ENCODE peak calls at places on chromosomes 4 and X, in six cellular contexts. H, F, B, D, L and C are unnamed samples.

GRCh38 chr4:168619266-168619631 is 122.4 kb downstream of the PALLD start:
- DNase-seq in B (no peak), H (no peak), L (no peak), F (no peak), D (no peak), C (no peak)

GRCh38 chrX:150253946-150254615 is 109.0 kb upstream of the MAMLD1 start:
- DNase-seq in B (no peak), H (no peak), L (no peak), D (peak), F (no peak), C (no peak)

GRCh38 chrX:68718443-68718820 is 71.0 kb downstream of the STARD8 start:
- DNase-seq in F (no peak), H (no peak), L (no peak), D (no peak), B (no peak), C (peak)

GRCh38 chr4:83535945-83536648 is at the start of gene GPAT3:
- DNase-seq in L (peak), F (peak), H (peak), D (peak), B (peak), C (peak)

GRCh38 chr4:144449623-144450022 is 196.3 kb upstream of the HHIP start:
- DNase-seq in H (no peak), F (peak), D (peak), B (no peak), L (no peak), C (peak)

GRCh38 chrX:149540133-149540620 is 635 bp upstream of the EOLA1 start:
- DNase-seq in H (peak), L (peak), D (peak), B (peak), F (peak), C (peak)

GRCh38 chr4:108080752-108081151 is 88.0 kb downstream of the LEF1 start:
- DNase-seq in B (no peak), D (no peak), H (no peak), L (no peak), F (no peak), C (no peak)

GRCh38 chr4:94680131-94680862 is 77.5 kb upstream of the BMPR1B start:
- DNase-seq in D (no peak), L (no peak), F (no peak), H (no peak), B (no peak), C (no peak)

GRCh38 chr4:120071192-120071795 is 4.6 kb upstream of the MAD2L1 start:
- DNase-seq in F (peak), D (peak), B (no peak), L (no peak), H (peak), C (peak)

GRCh38 chr4:11404431-11404830 is 24.3 kb downstream of the HS3ST1 start:
- DNase-seq in D (no peak), L (no peak), B (no peak), F (no peak), H (no peak), C (no peak)

GRCh38 chr4:11506194-11506593 is 77.5 kb upstream of the HS3ST1 start:
- DNase-seq in H (no peak), D (no peak), B (no peak), F (no peak), L (no peak), C (no peak)

GRCh38 chr4:8069102-8069752 is 89.4 kb downstream of the ABLIM2 start:
- DNase-seq in L (peak), F (no peak), D (no peak), B (no peak), H (no peak), C (no peak)

GRCh38 chr4:147289181-147289580 is 191.7 kb upstream of the EDNRA start:
- DNase-seq in D (no peak), H (no peak), B (no peak), F (peak), L (no peak), C (no peak)

GRCh38 chr4:73872331-73873108 is 3.3 kb downstream of the CXCL1 start:
- DNase-seq in H (no peak), F (peak), L (no peak), B (no peak), D (no peak), C (no peak)

GRCh38 chr4:183721207-183722081 is 62.4 kb downstream of the TRAPPC11 start:
- DNase-seq in F (peak), B (no peak), L (peak), D (peak), H (peak), C (peak)

GRCh38 chr4:17657849-17658248 is 43.4 kb downstream of the MED28 start:
- DNase-seq in H (no peak), B (no peak), L (no peak), F (no peak), D (no peak), C (no peak)

GRCh38 chrX:143363419-143363818 is 153.9 kb downstream of the SPANXN3 start:
- DNase-seq in D (no peak), L (no peak), H (no peak), B (no peak), F (no peak), C (no peak)

GRCh38 chrX:153004780-153005179 is 10.9 kb upstream of the PNMA5 start:
- DNase-seq in L (no peak), B (no peak), F (no peak), D (no peak), H (no peak), C (no peak)

GRCh38 chr4:74330295-74330750 is 22.1 kb downstream of the EPGN start:
- DNase-seq in D (no peak), B (no peak), L (no peak), H (no peak), F (peak), C (no peak)

GRCh38 chr4:6278801-6279197 is 9.1 kb downstream of the WFS1 start:
- DNase-seq in D (no peak), L (peak), H (no peak), B (no peak), F (peak), C (no peak)

GRCh38 chr4:20890752-20891151 is 190.5 kb downstream of the PACRGL start:
- DNase-seq in F (no peak), L (no peak), D (no peak), B (no peak), H (no peak), C (no peak)

GRCh38 chr4:139243448-139244365 is 36.3 kb downstream of the MGARP start:
- DNase-seq in L (no peak), D (peak), B (no peak), F (peak), H (no peak), C (no peak)

GRCh38 chr4:140720387-140721087 is 35.6 kb downstream of the TBC1D9 start:
- DNase-seq in D (no peak), H (no peak), L (no peak), B (no peak), F (no peak), C (no peak)

GRCh38 chrX:97797076-97797475 is 913.4 kb downstream of the RPA4 start:
- DNase-seq in D (no peak), H (no peak), L (no peak), F (no peak), B (no peak), C (no peak)

GRCh38 chr4:156298230-156298629 is 344.6 kb upstream of the CTSO start:
- DNase-seq in L (no peak), B (peak), F (peak), H (no peak), D (peak), C (no peak)

GRCh38 chrX:103157511-103158316 is 57.2 kb upstream of the BEX4 start:
- DNase-seq in L (no peak), F (peak), B (no peak), H (peak), D (peak), C (no peak)

GRCh38 chr4:68577590-68577989 is 1.5 kb upstream of the UGT2B17 start:
- DNase-seq in F (no peak), B (no peak), H (no peak), D (no peak), L (no peak), C (no peak)